ENCODE peak calls at places on chromosomes 2 and 18, in eight cellular contexts. T is heart left ventricle, O is thyroid gland, G is uterus, H is transverse colon, N is IMR-90, P is HCT116, Q is HepG2. Y is an unnamed sample.
A peak's percentile ranks its signal among the peaks of the same experiment; 100 is the strongest.

GRCh38 chr18:73168171-73168570 is 300.4 kb upstream of the NETO1 start:
- DNase-seq in T (no peak), O (no peak), G (no peak), H (no peak), N (no peak), P (no peak), Q (no peak), Y (no peak)

GRCh38 chr2:21165350-21165749 is 41.6 kb downstream of the TDRD15 start:
- DNase-seq in T (no peak), O (no peak), G (no peak), H (no peak), N (peak; percentile 1), P (no peak), Q (peak; percentile 42), Y (no peak)

GRCh38 chr2:223532161-223532560 is 70.0 kb downstream of the SCG2 start:
- DNase-seq in T (no peak), O (no peak), G (no peak), H (no peak), N (peak; percentile 19), P (no peak), Q (no peak), Y (no peak)

GRCh38 chr2:8004250-8004681 is 677.6 kb upstream of the ID2 start:
- DNase-seq in T (no peak), O (no peak), G (peak; percentile 47), H (peak; percentile 48), N (peak; percentile 93), P (no peak), Q (no peak), Y (no peak)

GRCh38 chr18:75115514-75115913 is 93.4 kb downstream of the PTGR3 start:
- DNase-seq in T (no peak), O (no peak), G (no peak), H (no peak), N (no peak), P (no peak), Q (no peak), Y (no peak)

GRCh38 chr2:231696004-231696367 is 12.3 kb upstream of the PTMA start:
- DNase-seq in T (no peak), O (peak; percentile 15), G (peak; percentile 70), H (no peak), N (peak; percentile 39), P (no peak), Q (no peak), Y (no peak)

GRCh38 chr2:188629890-188630483 is 338.3 kb downstream of the GULP1 start:
- DNase-seq in T (no peak), O (peak; percentile 63), G (peak; percentile 28), H (no peak), N (peak; percentile 51), P (no peak), Q (no peak), Y (no peak)

GRCh38 chr2:43839776-43840564 is 1.2 kb downstream of the ABCG8 start:
- DNase-seq in T (no peak), O (no peak), G (no peak), H (no peak), N (no peak), P (no peak), Q (no peak), Y (peak; percentile 88)

GRCh38 chr2:225637199-225637598 is 237.7 kb downstream of the NYAP2 start:
- DNase-seq in T (no peak), O (no peak), G (no peak), H (no peak), N (no peak), P (no peak), Q (no peak), Y (no peak)

GRCh38 chr18:24926649-24927048 is 425.3 kb downstream of the ZNF521 start:
- DNase-seq in T (no peak), O (no peak), G (no peak), H (no peak), N (no peak), P (no peak), Q (no peak), Y (no peak)

GRCh38 chr2:169946546-169946945 is 119.3 kb downstream of the UBR3 start:
- DNase-seq in T (no peak), O (no peak), G (no peak), H (no peak), N (no peak), P (no peak), Q (no peak), Y (no peak)

GRCh38 chr2:202508686-202509085 is 126.1 kb upstream of the FAM117B start:
- DNase-seq in T (no peak), O (no peak), G (no peak), H (no peak), N (peak; percentile 26), P (no peak), Q (no peak), Y (no peak)

GRCh38 chr2:201523506-201523905 is 72.0 kb downstream of the STRADB start:
- DNase-seq in T (no peak), O (no peak), G (no peak), H (no peak), N (peak; percentile 32), P (no peak), Q (no peak), Y (no peak)

DNA sequence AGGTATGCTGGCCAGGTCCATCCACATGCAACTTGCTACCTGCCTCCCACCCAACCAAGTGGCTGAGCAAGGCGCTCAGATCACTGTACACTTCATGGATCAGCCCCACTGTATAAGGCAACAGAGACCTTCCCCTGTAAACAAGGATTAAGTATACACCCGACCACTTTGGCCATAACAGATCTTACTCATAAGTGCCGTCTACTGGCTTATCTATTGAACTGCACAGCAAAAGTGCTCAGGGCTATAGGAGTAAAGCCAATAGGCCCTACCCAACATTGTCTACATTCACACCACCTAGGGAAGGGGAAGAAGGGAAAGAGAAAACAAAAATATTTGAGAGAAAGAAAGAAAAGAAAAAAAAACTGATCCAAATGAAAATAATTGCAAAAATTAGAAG is 663.9 kb upstream of the LRRTM1 start:
- DNase-seq in T (no peak), O (no peak), G (no peak), H (no peak), N (no peak), P (no peak), Q (no peak), Y (no peak)
- H3K9me3 ChIP-seq in T (no peaks in the 10 kb centered on the region), O (no peaks in the 10 kb centered on the region), G (no peaks in the 10 kb centered on the region), H (no peaks in the 10 kb centered on the region), N (peaks cover 21% of the 10 kb centered on the region), P (peaks cover 3% of the 10 kb centered on the region), Q (peaks cover 91% of the 10 kb centered on the region), Y (no peaks in the 10 kb centered on the region)

GRCh38 chr2:10133007-10133647 is 10.6 kb downstream of the RRM2 start:
- DNase-seq in T (no peak), O (no peak), G (no peak), H (no peak), N (no peak), P (no peak), Q (no peak), Y (no peak)
- TF ChIP-seq POLR2A in T (no peak), O (no peak), G (no peak), H (no peak), N (peak; percentile 8), P (no peak), Q (peak; percentile 22), Y (no peak)

GRCh38 chr2:177434475-177434874 is 41.9 kb downstream of the AGPS start:
- DNase-seq in T (no peak), O (no peak), G (no peak), H (no peak), N (no peak), P (no peak), Q (no peak), Y (no peak)

GRCh38 chr2:177429688-177430325 is 37.2 kb downstream of the AGPS start:
- DNase-seq in T (no peak), O (no peak), G (no peak), H (no peak), N (peak; percentile 96), P (no peak), Q (no peak), Y (no peak)

GRCh38 chr2:177432703-177433102 is 40.1 kb downstream of the AGPS start:
- DNase-seq in T (no peak), O (no peak), G (no peak), H (no peak), N (no peak), P (no peak), Q (no peak), Y (no peak)

GRCh38 chr2:177430425-177430824 is 37.9 kb downstream of the AGPS start:
- DNase-seq in T (no peak), O (no peak), G (no peak), H (no peak), N (peak; percentile 3), P (no peak), Q (no peak), Y (no peak)

GRCh38 chr2:177433402-177433801 is 40.8 kb downstream of the AGPS start:
- DNase-seq in T (no peak), O (no peak), G (no peak), H (no peak), N (no peak), P (no peak), Q (no peak), Y (no peak)
- H3K9me3 ChIP-seq in T (no peaks in the 10 kb centered on the region), O (no peaks in the 10 kb centered on the region), G (no peaks in the 10 kb centered on the region), H (peaks cover 16% of the 10 kb centered on the region), N (peaks cover 7% of the 10 kb centered on the region), P (peaks cover 13% of the 10 kb centered on the region), Q (peaks cover 3% of the 10 kb centered on the region), Y (peaks cover 20% of the 10 kb centered on the region)

GRCh38 chr18:35578481-35578880 is 3.1 kb upstream of the GALNT1 start:
- DNase-seq in T (no peak), O (peak; percentile 6), G (no peak), H (no peak), N (peak; percentile 6), P (no peak), Q (no peak), Y (no peak)

GRCh38 chr18:35581555-35582309 is at the start of gene GALNT1:
- DNase-seq in T (peak; percentile 38), O (peak; percentile 17), G (peak; percentile 18), H (no peak), N (peak; percentile 4), P (no peak), Q (no peak), Y (no peak)

GRCh38 chr18:35582310-35582682 is 756 bp downstream of the GALNT1 start:
- DNase-seq in T (no peak), O (no peak), G (no peak), H (no peak), N (no peak), P (no peak), Q (no peak), Y (no peak)

GRCh38 chr18:35582899-35583558 is 1.5 kb downstream of the GALNT1 start:
- DNase-seq in T (no peak), O (peak; percentile 17), G (no peak), H (no peak), N (peak; percentile 45), P (no peak), Q (peak; percentile 55), Y (no peak)

DNA sequence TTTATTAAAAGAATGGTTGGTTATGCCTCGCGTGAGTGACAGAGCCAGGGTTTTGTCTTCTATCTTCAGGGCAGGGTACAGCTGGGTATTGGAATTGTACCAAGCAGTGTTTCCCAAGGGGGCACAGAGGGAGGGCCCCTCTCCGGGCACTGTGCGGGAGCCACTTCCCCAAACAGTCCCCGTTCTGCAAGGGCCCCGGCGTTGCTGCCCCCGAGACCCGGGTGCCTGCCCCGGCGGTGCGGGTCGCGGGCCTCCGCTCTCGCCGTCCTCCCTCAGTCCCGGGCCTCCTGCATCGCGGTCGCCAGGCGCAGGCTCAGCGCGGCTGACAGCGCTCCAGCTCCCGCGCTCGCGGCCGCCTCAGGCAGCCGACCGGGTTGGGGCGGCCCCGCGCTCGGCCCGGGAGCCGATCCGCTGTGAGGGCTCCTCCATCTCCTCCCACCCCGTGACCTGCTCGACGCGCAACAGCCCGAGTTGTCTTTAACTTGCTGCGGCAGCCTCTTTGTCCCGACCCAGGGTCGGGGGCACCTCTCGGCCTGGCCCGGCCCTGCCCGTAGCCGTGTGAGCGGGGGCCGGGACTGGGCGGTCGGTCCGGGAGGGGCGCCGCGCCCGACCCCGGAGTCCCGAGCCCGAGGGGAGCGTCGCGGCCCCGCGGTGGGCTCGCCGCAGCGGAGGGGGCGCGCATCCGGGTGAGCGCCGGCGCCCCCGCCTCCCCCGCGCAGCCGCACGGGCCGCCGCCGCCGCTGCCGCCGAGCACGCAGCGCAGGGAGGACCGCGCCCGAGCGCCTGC is 599 bp upstream of the GALNT1 start:
- DNase-seq in T (peak; percentile 76), O (peak; percentile 65), G (peak; percentile 53), H (peak; percentile 60), N (peak; percentile 41), P (no peak), Q (peak; percentile 23), Y (no peak)
- TF ChIP-seq POLR2A in T (no peak), O (no peak), G (no peak), H (no peak), N (no peak), P (no peak), Q (no peak), Y (no peak)

Y was measured in esophagus muscularis mucosa.